ENCODE peak calls at places on chromosomes 3 and 15, in four cellular contexts. A, X, Q and F are unnamed samples.

GRCh38 chr3:13110678-13111116 is 37.5 kb upstream of the IQSEC1 start:
- DNase-seq in A (peak), X (no peak), Q (peak), F (no peak)

GRCh38 chr15:77179541-77179998 is 108.7 kb upstream of the TSPAN3 start:
- DNase-seq in A (no peak), X (no peak), Q (no peak), F (no peak)

GRCh38 chr3:48564022-48564421 is 441 bp upstream of the UCN2 start:
- DNase-seq in A (no peak), X (no peak), Q (no peak), F (no peak)

GRCh38 chr15:38864827-38865604 is 300.4 kb upstream of the RASGRP1 start:
- DNase-seq in A (no peak), X (no peak), Q (no peak), F (peak)

GRCh38 chr3:194043516-194043915 is 92.4 kb upstream of the HES1 start:
- DNase-seq in A (no peak), X (no peak), Q (no peak), F (no peak)

GRCh38 chr15:88648357-88649214 is 9.8 kb downstream of the ISG20 start:
- DNase-seq in A (peak), X (no peak), Q (peak), F (no peak)

GRCh38 chr15:70412717-70413266 is 315.1 kb upstream of the TLE3 start:
- DNase-seq in A (no peak), X (no peak), Q (peak), F (no peak)

GRCh38 chr15:60580650-60581415 is 101.9 kb upstream of the ICE2 start:
- DNase-seq in A (no peak), X (no peak), Q (no peak), F (no peak)

GRCh38 chr3:12608368-12608767 is 51.5 kb downstream of the MKRN2 start:
- DNase-seq in A (no peak), X (no peak), Q (no peak), F (no peak)

GRCh38 chr3:48624767-48625166 is 3.2 kb upstream of the TMEM89 start:
- DNase-seq in A (no peak), X (no peak), Q (no peak), F (no peak)

GRCh38 chr3:159724627-159725026 is 264.0 kb upstream of the IL12A start:
- DNase-seq in A (no peak), X (no peak), Q (no peak), F (no peak)

GRCh38 chr3:56424885-56425284 is 43.4 kb downstream of the ERC2 start:
- DNase-seq in A (peak), X (no peak), Q (no peak), F (no peak)

GRCh38 chr3:8972614-8973013 is 9.3 kb upstream of the RAD18 start:
- DNase-seq in A (peak), X (no peak), Q (no peak), F (no peak)

GRCh38 chr3:51813539-51813938 is 34.5 kb upstream of the IQCF6 start:
- DNase-seq in A (no peak), X (no peak), Q (no peak), F (no peak)

GRCh38 chr15:96333194-96334016 is 2.9 kb downstream of the NR2F2 start:
- DNase-seq in A (peak), X (peak), Q (peak), F (peak)

GRCh38 chr3:197522881-197523342 is 32.9 kb downstream of the BDH1 start:
- DNase-seq in A (no peak), X (no peak), Q (peak), F (no peak)

GRCh38 chr3:160986060-160986459 is 119.1 kb downstream of the B3GALNT1 start:
- DNase-seq in A (peak), X (no peak), Q (no peak), F (no peak)

GRCh38 chr3:112640864-112641751 is at the start of gene CCDC80:
- DNase-seq in A (no peak), X (no peak), Q (no peak), F (peak)

GRCh38 chr3:48507256-48508061 is 3.5 kb upstream of the SHISA5 start:
- DNase-seq in A (peak), X (no peak), Q (peak), F (no peak)

GRCh38 chr3:146250449-146251382 is at the start of gene PLSCR4:
- DNase-seq in A (peak), X (peak), Q (peak), F (peak)

GRCh38 chr3:18424862-18425640 is at the start of gene SATB1:
- DNase-seq in A (peak), X (peak), Q (peak), F (peak)

GRCh38 chr15:78006567-78007205 is 70.8 kb downstream of the TBC1D2B start:
- DNase-seq in A (no peak), X (no peak), Q (no peak), F (no peak)

GRCh38 chr15:62895139-62895866 is 147.2 kb upstream of the TPM1 start:
- DNase-seq in A (peak), X (no peak), Q (no peak), F (no peak)